ENCODE peak calls at places on chromosome 12, in four cellular contexts. One of them, this sample, is unnamed.

GRCh38 chr12:24754690-24755638 is 193.9 kb downstream of the BCAT1 start:
- DNase-seq in IMR-90: peak
- DNase-seq in K562: no peak
- DNase-seq in HepG2: peak
- DNase-seq in this sample: no peak

GRCh38 chr12:68264864-68265256 is 11.5 kb upstream of the IL22 start:
- DNase-seq in K562: no peak
- DNase-seq in HepG2: no peak
- DNase-seq in IMR-90: peak
- DNase-seq in this sample: no peak

GRCh38 chr12:47276253-47277070 is 196.7 kb upstream of the AMIGO2 start:
- DNase-seq in K562: no peak
- DNase-seq in IMR-90: peak
- DNase-seq in HepG2: peak
- DNase-seq in this sample: no peak

GRCh38 chr12:103626498-103626897 is 39.4 kb downstream of the STAB2 start:
- DNase-seq in IMR-90: peak
- DNase-seq in K562: no peak
- DNase-seq in HepG2: peak
- DNase-seq in this sample: peak

GRCh38 chr12:98736352-98737326 is 91.5 kb downstream of the APAF1 start:
- DNase-seq in IMR-90: peak
- DNase-seq in HepG2: peak
- DNase-seq in K562: no peak
- DNase-seq in this sample: peak

GRCh38 chr12:120115066-120115465 is 1.5 kb downstream of the RAB35 start:
- DNase-seq in K562: no peak
- DNase-seq in HepG2: no peak
- DNase-seq in IMR-90: no peak
- DNase-seq in this sample: no peak

GRCh38 chr12:66550626-66551025 is 128.2 kb downstream of the GRIP1 start:
- DNase-seq in K562: no peak
- DNase-seq in IMR-90: no peak
- DNase-seq in HepG2: no peak
- DNase-seq in this sample: no peak

GRCh38 chr12:65278576-65279386 is at the start of gene MSRB3:
- DNase-seq in IMR-90: peak
- DNase-seq in K562: peak
- DNase-seq in HepG2: peak
- DNase-seq in this sample: peak

GRCh38 chr12:111322336-111323250 is 46.3 kb downstream of the PHETA1 start:
- DNase-seq in HepG2: no peak
- DNase-seq in IMR-90: no peak
- DNase-seq in K562: no peak
- DNase-seq in this sample: no peak

GRCh38 chr12:31362759-31363415 is 36.9 kb upstream of the SINHCAF start:
- DNase-seq in HepG2: peak
- DNase-seq in K562: peak
- DNase-seq in IMR-90: no peak
- DNase-seq in this sample: peak
- TF ChIP-seq MAFK in HepG2: no peak
- TF ChIP-seq MAFK in K562: no peak
- TF ChIP-seq MAFK in IMR-90: no peak
- TF ChIP-seq MAFK in this sample: no peak

DNA sequence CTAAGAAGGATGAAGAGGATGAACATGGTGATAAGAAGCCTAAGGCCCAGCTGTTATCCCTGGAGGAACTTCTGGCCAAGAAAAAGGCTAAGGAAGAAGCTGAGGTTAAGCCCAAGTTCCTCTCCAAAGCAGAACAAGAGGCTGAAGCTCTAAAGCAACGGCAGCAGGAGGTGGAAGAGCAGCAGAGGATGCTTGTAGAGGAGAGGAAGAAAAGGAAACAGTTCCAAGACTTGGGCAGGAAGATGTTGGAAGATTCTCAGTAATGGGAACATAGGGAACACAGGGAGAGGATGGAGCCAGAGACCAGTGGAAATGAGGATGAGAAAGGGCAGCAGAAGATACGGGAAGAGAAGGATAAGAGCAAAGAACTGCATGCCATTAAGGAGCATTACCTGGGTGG is 27.5 kb upstream of the KRT77 start:
- DNase-seq in HepG2: no peak
- DNase-seq in K562: no peak
- DNase-seq in IMR-90: no peak
- DNase-seq in this sample: no peak
- TF ChIP-seq RFX5 in HepG2: no peak
- TF ChIP-seq RFX5 in K562: no peak
- TF ChIP-seq RFX5 in IMR-90: no peak
- TF ChIP-seq RFX5 in this sample: no peak

DNA sequence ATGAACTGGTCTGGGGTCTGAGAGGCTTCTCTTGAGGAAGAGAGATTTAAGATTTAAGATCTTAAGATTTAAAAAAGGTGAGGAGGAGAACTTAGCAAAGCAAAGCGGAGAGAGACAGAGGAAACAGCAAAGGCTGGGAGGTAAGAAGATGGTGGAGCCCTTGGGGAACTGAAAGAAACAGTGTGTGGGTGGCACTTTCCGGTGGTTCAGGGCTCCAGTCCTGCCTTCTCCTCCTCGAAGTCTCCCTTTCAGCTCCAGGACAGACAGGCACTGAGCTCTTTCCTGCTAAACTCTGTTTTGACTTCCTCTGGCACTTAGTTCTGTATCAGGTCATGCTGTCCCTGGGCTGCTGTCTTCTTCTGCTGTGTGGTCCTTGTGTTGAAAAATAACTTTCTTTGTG is 298.7 kb upstream of the SRRM4 start:
- DNase-seq in IMR-90: no peak
- DNase-seq in HepG2: no peak
- DNase-seq in K562: no peak
- DNase-seq in this sample: no peak
- TF ChIP-seq MAFK in IMR-90: no peak
- TF ChIP-seq MAFK in HepG2: no peak
- TF ChIP-seq MAFK in K562: no peak
- TF ChIP-seq MAFK in this sample: no peak

DNA sequence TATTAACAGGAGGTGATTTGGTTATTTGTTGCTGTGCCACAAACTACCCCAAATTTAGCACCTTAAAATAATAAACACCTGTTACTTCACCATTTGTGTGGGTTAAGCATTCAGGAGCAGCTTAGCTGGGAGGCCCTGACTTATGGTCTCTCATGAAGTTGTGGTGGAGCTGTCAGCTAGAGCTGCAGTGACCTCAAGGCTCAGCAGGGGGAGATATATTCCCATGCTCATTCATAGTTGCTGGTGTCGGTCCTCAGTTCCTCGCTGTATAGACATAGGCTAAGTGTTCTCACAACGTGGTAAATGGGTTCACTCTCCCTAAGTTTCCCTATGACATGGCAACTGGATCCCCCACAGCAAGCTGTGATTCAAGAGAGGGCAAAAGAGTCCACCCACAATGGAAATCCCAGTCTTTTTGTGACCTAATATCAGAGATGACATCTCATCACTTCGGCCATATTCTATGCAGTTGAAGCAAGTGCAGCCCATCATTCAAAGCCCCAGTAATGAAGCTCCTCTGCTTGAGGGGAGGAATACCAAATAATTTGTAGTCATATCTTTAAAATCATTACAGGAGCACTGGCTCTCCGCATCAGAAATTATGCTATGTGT is 41.1 kb downstream of the PRB3 start:
- DNase-seq in HepG2: peak
- DNase-seq in K562: peak
- DNase-seq in IMR-90: peak
- DNase-seq in this sample: peak
- TF ChIP-seq RFX5 in HepG2: no peak
- TF ChIP-seq RFX5 in K562: no peak
- TF ChIP-seq RFX5 in IMR-90: no peak
- TF ChIP-seq RFX5 in this sample: no peak

DNA sequence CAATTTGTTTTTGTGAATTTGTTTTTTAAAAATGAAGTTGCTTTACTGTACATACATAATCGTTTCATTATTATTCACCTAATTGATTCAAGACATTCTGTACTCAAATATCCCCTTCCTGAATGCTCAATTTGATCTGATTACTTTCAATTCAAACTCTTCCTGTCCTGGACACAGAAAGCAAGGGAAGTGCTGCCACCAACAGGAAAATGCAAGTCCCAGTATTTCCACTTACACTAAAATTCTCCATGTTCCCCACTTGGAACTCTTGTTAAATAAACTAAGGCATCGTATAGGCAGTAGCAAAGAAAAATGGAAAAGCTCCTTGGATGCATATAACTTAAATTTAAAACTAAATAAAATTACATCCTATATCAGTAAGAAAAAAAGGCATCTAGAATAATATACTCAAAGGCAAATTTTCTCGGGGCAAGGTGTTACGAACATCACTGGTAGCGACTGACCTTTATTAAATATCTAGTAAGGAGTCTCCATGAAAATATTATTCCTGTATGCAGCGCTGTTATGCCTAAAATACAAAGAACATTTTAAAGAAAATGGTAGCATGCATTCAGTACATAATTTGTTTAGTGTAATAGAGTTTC is 72.0 kb upstream of the DBX2 start:
- DNase-seq in IMR-90: peak
- DNase-seq in K562: no peak
- DNase-seq in HepG2: peak
- DNase-seq in this sample: no peak
- TF ChIP-seq MAFK in IMR-90: no peak
- TF ChIP-seq MAFK in K562: no peak
- TF ChIP-seq MAFK in HepG2: no peak
- TF ChIP-seq MAFK in this sample: no peak